ENCODE peak calls at places on chromosomes 2 and 18, in ten cellular contexts. J is SK-N-SH, E is hepatocyte, I is PC-3, D is A549, P is heart right ventricle, K is neural crest cell, T is HFF-Myc, O is epithelial cell of esophagus, A is testis. F is an unnamed sample.

GRCh38 chr2:234706086-234706485 is 209.2 kb upstream of the ARL4C start:
- DNase-seq in I (no peak), P (no peak), T (no peak), A (no peak), E (no peak), O (no peak), J (no peak), D (no peak), K (no peak), F (no peak)

GRCh38 chr2:237456200-237456731 is 30.8 kb upstream of the MLPH start:
- DNase-seq in I (peak; percentile 62), A (no peak), P (peak; percentile 71), K (no peak), T (peak; percentile 94), E (peak; percentile 51), D (no peak), O (no peak), J (no peak), F (peak; percentile 82)

GRCh38 chr2:189952536-189953109 is 109.9 kb downstream of the MSTN start:
- DNase-seq in D (no peak), O (no peak), I (no peak), J (no peak), P (no peak), T (no peak), K (no peak), A (no peak), E (no peak), F (no peak)

GRCh38 chr18:61435064-61435652 is 101.9 kb downstream of the CDH20 start:
- DNase-seq in E (peak; percentile 10), K (no peak), D (no peak), P (no peak), I (peak; percentile 36), O (peak; percentile 35), J (peak; percentile 4), T (no peak), A (no peak), F (peak; percentile 34)

GRCh38 chr2:55142518-55142917 is 89.6 kb downstream of the CLHC1 start:
- DNase-seq in K (no peak), A (no peak), D (no peak), I (no peak), P (no peak), O (no peak), J (no peak), E (no peak), T (no peak), F (no peak)

GRCh38 chr2:234375481-234375880 is 121.4 kb downstream of the ARL4C start:
- DNase-seq in T (no peak), D (no peak), A (no peak), P (no peak), E (no peak), I (no peak), O (peak; percentile 16), K (no peak), J (no peak), F (no peak)

GRCh38 chr2:189225032-189225431 is 45.5 kb upstream of the COL5A2 start:
- DNase-seq in K (no peak), I (peak; percentile 63), D (no peak), P (no peak), T (no peak), A (no peak), O (no peak), E (no peak), J (no peak), F (no peak)

GRCh38 chr2:204544961-204545860 is at the start of gene PARD3B:
- DNase-seq in I (peak; percentile 74), K (peak; percentile 48), A (peak; percentile 72), J (peak; percentile 84), P (peak; percentile 37), E (peak; percentile 87), T (no peak), D (peak; percentile 37), O (peak; percentile 65), F (peak; percentile 66)

GRCh38 chr2:123851281-123851680 is 173.8 kb upstream of the CNTNAP5 start:
- DNase-seq in P (no peak), J (no peak), K (no peak), E (no peak), D (no peak), O (no peak), T (no peak), I (no peak), A (no peak), F (no peak)

GRCh38 chr2:190435031-190435677 is 27.0 kb downstream of the MFSD6 start:
- DNase-seq in A (no peak), J (no peak), D (no peak), E (no peak), P (no peak), T (no peak), O (no peak), K (no peak), I (no peak), F (no peak)

GRCh38 chr2:142997254-142997653 is 119.8 kb downstream of the KYNU start:
- DNase-seq in K (no peak), T (no peak), E (no peak), I (no peak), J (no peak), P (no peak), O (no peak), D (no peak), A (no peak), F (no peak)

DNA sequence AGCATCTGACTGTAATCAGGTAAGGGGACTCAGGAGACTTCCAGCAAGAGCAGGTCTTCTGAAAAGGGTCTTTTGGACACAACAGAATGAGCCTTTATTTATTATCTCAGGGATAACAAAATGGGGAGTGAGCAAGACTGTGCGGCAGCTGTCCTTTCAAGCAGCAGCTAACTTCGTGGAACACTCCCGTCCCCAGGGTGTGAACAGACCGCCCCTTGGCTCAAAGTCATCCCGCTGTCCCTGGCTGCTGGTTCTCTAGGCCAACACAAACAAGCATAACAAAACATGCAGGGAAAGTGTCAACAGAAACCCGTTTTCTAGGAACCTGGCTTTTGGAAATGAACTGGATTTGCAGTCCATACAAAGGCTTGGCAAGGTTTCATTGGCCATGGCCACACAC is 787.9 kb upstream of the FANCL start:
- DNase-seq in D (no peak), J (no peak), T (no peak), O (no peak), A (peak; percentile 16), P (peak; percentile 38), E (no peak), K (no peak), I (no peak), F (no peak)
- TF ChIP-seq CTCF in D (no peak), J (no peak), T (no peak), O (no peak), A (no peak), P (no peak), E (no peak), K (no peak), I (no peak), F (no peak)

GRCh38 chr2:65256088-65256487 is 28.5 kb downstream of the ACTR2 start:
- DNase-seq in K (no peak), P (no peak), E (no peak), D (no peak), I (no peak), O (no peak), J (no peak), A (no peak), T (no peak), F (no peak)
- TF ChIP-seq CTCF in K (peak; percentile 41), P (peak; percentile 42), E (no peak), D (peak; percentile 52), I (peak; percentile 59), O (peak; percentile 19), J (peak; percentile 32), A (no peak), T (no peak), F (no peak)

DNA sequence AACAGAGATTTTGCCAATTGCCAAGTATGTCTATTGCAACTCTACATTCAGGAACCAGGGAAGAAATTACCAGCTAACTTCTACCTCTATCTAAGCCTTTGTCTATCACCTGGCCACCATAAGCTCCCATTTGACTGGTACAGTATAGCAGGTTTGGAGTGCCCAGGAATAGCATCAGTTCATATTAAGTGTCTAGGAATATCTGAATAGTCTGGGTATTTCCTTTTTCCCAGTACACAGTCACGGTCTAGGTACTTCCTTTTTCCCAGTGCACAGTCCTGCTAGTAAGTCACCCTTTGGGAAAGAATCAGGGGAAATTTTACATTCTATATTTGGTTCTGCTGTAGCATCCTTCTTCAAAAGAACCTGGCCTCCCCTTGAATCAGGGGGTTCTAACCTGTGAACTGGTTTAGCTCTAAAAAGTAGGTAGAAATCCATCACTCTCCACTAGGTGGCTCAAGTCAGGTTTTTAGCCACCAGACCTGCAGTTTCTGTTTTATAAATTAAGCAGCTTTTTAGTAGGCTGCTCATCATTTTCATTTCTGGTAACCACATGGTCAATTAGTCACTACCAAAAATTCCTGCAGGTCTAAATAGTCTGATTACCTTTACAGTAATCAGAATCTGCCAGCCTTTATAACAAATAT is 49.3 kb upstream of the DNAJC10 start:
- DNase-seq in P (no peak), J (peak; percentile 27), T (no peak), K (no peak), A (no peak), O (peak; percentile 39), D (peak; percentile 10), I (peak; percentile 42), E (peak; percentile 32), F (peak; percentile 43)
- TF ChIP-seq CTCF in P (peak; percentile 59), J (peak; percentile 66), T (peak; percentile 61), K (peak; percentile 68), A (peak; percentile 55), O (peak; percentile 65), D (peak; percentile 48), I (peak; percentile 77), E (peak; percentile 58), F (peak; percentile 51)

DNA sequence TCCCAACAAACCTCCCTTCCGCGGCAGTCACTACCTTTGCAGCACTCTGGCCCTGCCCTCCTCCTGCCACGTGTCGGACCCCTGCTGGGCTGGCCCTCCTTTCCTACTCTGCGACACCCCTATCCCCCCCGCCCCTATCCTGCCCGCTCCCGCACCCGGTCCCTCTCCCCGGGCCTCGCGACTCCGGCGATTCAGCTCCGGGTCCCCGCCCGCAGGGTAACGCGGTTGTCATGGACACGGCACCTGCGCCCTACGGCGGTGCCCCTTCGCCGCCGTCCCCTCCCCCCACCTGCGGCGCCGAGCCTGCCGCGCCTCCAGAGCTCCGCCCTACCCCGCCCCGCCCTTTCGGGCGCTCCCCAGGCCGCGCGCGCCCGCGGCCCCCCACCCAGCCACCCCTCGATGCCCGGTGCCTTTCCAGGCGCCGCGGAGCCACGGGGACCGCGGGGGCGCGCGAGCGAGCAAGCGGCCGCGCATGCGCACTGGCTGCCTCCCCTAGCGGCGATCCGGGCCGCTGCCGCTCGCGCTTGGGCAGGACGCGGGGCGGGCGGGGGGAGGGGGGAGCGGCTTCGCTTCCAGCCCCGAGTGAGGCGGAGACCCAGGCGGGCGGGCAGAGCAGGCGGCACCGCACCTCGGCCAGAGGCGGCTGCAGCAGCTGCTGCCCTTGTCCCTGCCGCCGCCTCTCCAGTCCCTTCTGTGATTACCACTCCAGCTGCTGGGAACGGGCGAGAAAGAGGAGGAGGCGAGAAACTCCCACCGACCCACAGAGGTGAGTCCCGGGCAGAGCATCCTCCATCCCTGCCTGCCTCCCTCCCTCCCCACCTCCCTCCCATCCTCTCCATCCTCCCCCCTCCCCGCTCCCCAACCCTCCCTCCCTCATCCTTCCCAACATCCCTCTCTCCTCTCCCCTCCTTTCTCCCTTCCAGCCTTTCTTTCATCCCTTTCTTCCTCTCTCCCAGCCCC is at the start of gene CTNNA2:
- DNase-seq in P (peak; percentile 3), T (no peak), I (peak; percentile 15), D (peak; percentile 42), J (peak; percentile 97), O (peak; percentile 14), E (peak; percentile 91), A (peak; percentile 79), K (peak; percentile 63), F (no peak)
- TF ChIP-seq CTCF in P (peak; percentile 20), T (no peak), I (no peak), D (peak; percentile 32), J (peak; percentile 26), O (no peak), E (peak; percentile 32), A (peak; percentile 40), K (peak; percentile 62), F (no peak)

F was measured in MCF 10A.